ENCODE peak calls at places on chromosomes 12 and 14, in ten cellular contexts. D is right lobe of liver, V is Panc1, L is nephron progenitor cell, T is astrocyte of the spinal cord, H is GM06990, Y is omental fat pad, M is fibroblast of pulmonary artery, K is Caco-2, U is epithelial cell of esophagus. A is an unnamed sample.

GRCh38 chr12:124877423-124877822 is 13.8 kb upstream of the SCARB1 start:
- DNase-seq in D (no peak), V (no peak), L (no peak), T (no peak), H (no peak), Y (no peak), M (no peak), K (no peak), U (no peak), A (no peak)

GRCh38 chr14:102474934-102475333 is 34.6 kb downstream of the ANKRD9 start:
- DNase-seq in D (no peak), V (no peak), L (no peak), T (peak; percentile 26), H (no peak), Y (no peak), M (peak; percentile 39), K (no peak), U (no peak), A (no peak)

GRCh38 chr12:14845350-14845750 is 2.0 kb upstream of the ART4 start:
- DNase-seq in D (no peak), V (no peak), L (peak; percentile 39), T (peak; percentile 63), H (peak; percentile 13), Y (no peak), M (peak; percentile 82), K (peak; percentile 53), U (peak; percentile 66), A (no peak)

GRCh38 chr14:99342204-99342603 is 70.2 kb upstream of the BCL11B start:
- DNase-seq in D (no peak), V (no peak), L (no peak), T (no peak), H (no peak), Y (no peak), M (no peak), K (no peak), U (no peak), A (no peak)

GRCh38 chr14:94394594-94395305 is 6.3 kb upstream of the SERPINA1 start:
- DNase-seq in D (peak; percentile 89), V (no peak), L (no peak), T (no peak), H (no peak), Y (no peak), M (peak; percentile 94), K (no peak), U (peak; percentile 63), A (no peak)

GRCh38 chr14:91980157-91980556 is 32.7 kb upstream of the FBLN5 start:
- DNase-seq in D (no peak), V (peak; percentile 71), L (no peak), T (peak; percentile 89), H (peak; percentile 30), Y (no peak), M (peak; percentile 90), K (no peak), U (peak; percentile 95), A (peak; percentile 78)

GRCh38 chr12:87728936-87729593 is 300.1 kb downstream of the C12orf50 start:
- DNase-seq in D (no peak), V (no peak), L (no peak), T (peak; percentile 58), H (no peak), Y (no peak), M (no peak), K (no peak), U (no peak), A (peak; percentile 41)

GRCh38 chr12:54689984-54690383 is 41.8 kb upstream of the DCD start:
- DNase-seq in D (no peak), V (no peak), L (no peak), T (no peak), H (no peak), Y (no peak), M (peak; percentile 3), K (no peak), U (peak; percentile 16), A (no peak)

GRCh38 chr14:69363964-69364363 is 34.1 kb downstream of the ERH start:
- DNase-seq in D (no peak), V (no peak), L (no peak), T (no peak), H (no peak), Y (no peak), M (no peak), K (no peak), U (no peak), A (no peak)

GRCh38 chr12:11067514-11067913 is 5.4 kb upstream of the TAS2R46 start:
- DNase-seq in D (peak; percentile 64), V (no peak), L (no peak), T (peak; percentile 10), H (no peak), Y (no peak), M (peak; percentile 27), K (no peak), U (peak; percentile 12), A (no peak)

GRCh38 chr12:55822228-55822627 is 4.4 kb downstream of the ORMDL2 start:
- DNase-seq in D (no peak), V (no peak), L (no peak), T (no peak), H (no peak), Y (no peak), M (no peak), K (no peak), U (peak; percentile 29), A (no peak)

GRCh38 chr14:77212933-77213656 is 31.5 kb downstream of the TMEM63C start:
- DNase-seq in D (no peak), V (peak; percentile 25), L (peak; percentile 71), T (peak; percentile 5), H (peak; percentile 37), Y (no peak), M (peak; percentile 26), K (peak; percentile 73), U (peak; percentile 82), A (no peak)

GRCh38 chr12:76546889-76547288 is 12.7 kb downstream of the OSBPL8 start:
- DNase-seq in D (no peak), V (no peak), L (no peak), T (no peak), H (no peak), Y (no peak), M (no peak), K (no peak), U (no peak), A (no peak)

DNA sequence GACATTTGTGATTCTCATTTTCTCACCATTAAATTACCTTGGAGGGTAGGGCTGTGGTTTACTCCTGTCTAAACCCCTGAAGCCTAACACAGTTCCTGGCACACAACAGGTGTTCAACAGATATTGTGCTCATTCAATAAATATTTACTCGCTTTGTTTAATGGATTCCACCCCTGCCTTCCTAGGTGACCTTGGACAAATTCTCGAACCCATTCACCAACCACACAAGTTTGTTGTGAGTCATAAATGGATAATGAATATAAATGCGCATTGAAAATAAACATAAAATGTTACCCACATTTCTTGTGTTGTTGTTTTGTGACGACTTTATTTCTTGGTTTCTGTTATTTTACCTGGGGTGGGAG is 362 bp upstream of the TSFM start:
- DNase-seq in D (no peak), V (no peak), L (no peak), T (no peak), H (no peak), Y (no peak), M (no peak), K (no peak), U (no peak), A (no peak)
- TF ChIP-seq CTCF in D (no peak), V (no peak), L (no peak), T (no peak), H (no peak), Y (no peak), M (no peak), K (no peak), U (no peak), A (no peak)

GRCh38 chr12:101323255-101323654 is 43.4 kb downstream of the UTP20 start:
- DNase-seq in D (no peak), V (no peak), L (no peak), T (no peak), H (no peak), Y (no peak), M (no peak), K (no peak), U (no peak), A (no peak)
- TF ChIP-seq CTCF in D (no peak), V (no peak), L (no peak), T (no peak), H (no peak), Y (no peak), M (no peak), K (no peak), U (no peak), A (no peak)

GRCh38 chr12:6323995-6324711 is 13.7 kb downstream of the PLEKHG6 start:
- DNase-seq in D (no peak), V (no peak), L (no peak), T (no peak), H (no peak), Y (no peak), M (no peak), K (no peak), U (no peak), A (no peak)

GRCh38 chr12:6322352-6322751 is 11.9 kb downstream of the PLEKHG6 start:
- DNase-seq in D (no peak), V (no peak), L (no peak), T (no peak), H (no peak), Y (no peak), M (no peak), K (no peak), U (no peak), A (no peak)

GRCh38 chr12:6322969-6323339 is 12.5 kb downstream of the PLEKHG6 start:
- DNase-seq in D (no peak), V (no peak), L (no peak), T (no peak), H (no peak), Y (no peak), M (no peak), K (no peak), U (no peak), A (no peak)

GRCh38 chr12:6321905-6322304 is 11.4 kb downstream of the PLEKHG6 start:
- DNase-seq in D (peak; percentile 49), V (no peak), L (no peak), T (no peak), H (no peak), Y (no peak), M (no peak), K (no peak), U (peak; percentile 55), A (no peak)

DNA sequence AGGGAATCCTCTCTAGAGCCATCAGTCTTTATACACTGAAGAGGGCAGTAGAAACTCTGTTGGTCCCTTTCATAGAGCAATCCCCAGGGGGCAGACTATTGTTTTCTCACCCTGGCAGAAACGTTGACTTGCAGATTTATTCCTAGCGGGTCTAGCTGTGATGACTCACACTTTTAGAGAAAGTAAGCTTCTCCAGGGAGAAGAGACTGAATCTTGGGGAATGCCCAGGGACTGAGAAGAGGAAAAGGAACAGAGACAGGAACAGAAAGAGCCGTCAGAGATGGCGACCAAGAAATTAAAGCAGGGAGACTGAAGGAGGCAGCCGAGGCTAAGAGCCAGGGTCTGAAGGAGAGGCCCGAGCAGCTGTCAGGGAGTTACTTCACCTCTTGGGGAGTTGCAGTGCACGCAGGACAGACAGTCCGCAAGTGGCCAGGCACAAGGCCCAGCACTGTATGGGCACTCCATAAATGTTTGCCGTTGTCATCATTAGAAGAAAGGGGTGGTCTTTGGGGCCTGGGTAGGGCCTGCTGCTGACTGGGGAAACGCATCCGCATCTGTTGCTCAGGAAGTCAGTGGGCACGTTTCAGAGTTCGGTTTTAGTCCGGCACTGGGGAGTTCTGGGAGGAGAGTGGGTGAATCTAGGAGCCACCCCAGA is 13.0 kb downstream of the PLEKHG6 start:
- DNase-seq in D (peak; percentile 49), V (peak; percentile 67), L (no peak), T (peak; percentile 95), H (peak; percentile 50), Y (no peak), M (peak; percentile 98), K (peak; percentile 70), U (peak; percentile 84), A (peak; percentile 76)
- TF ChIP-seq CTCF in D (peak; percentile 50), V (peak; percentile 70), L (peak; percentile 30), T (peak; percentile 59), H (peak; percentile 54), Y (peak; percentile 48), M (peak; percentile 69), K (peak; percentile 87), U (peak; percentile 55), A (peak; percentile 46)

GRCh38 chr14:22556021-22556989 is 32.7 kb downstream of the DAD1 start:
- DNase-seq in D (peak; percentile 55), V (no peak), L (no peak), T (peak; percentile 94), H (peak; percentile 97), Y (no peak), M (peak; percentile 80), K (no peak), U (peak; percentile 94), A (no peak)
- TF ChIP-seq CTCF in D (no peak), V (no peak), L (no peak), T (no peak), H (no peak), Y (no peak), M (no peak), K (no peak), U (peak; percentile 2), A (no peak)

A was measured in AG04449.